ENCODE peak calls at places on chromosomes 3 and 15, in nine cellular contexts. J is IMR-90; R is foreskin fibroblast; Y is Panc1; M is CD4-positive, alpha-beta T cell; I is AG09309; W is breast epithelium; N is Caco-2; A is GM10248. S is an unnamed sample.

GRCh38 chr15:58392611-58393161 is 39.1 kb upstream of the LIPC start:
- DNase-seq in J (no peak), R (no peak), Y (no peak), M (no peak), I (no peak), W (no peak), N (peak), A (no peak), S (no peak)

GRCh38 chr3:136817448-136817847 is 1.5 kb upstream of the SLC35G2 start:
- DNase-seq in J (peak), R (peak), Y (no peak), M (no peak), I (no peak), W (no peak), N (no peak), A (no peak), S (no peak)

GRCh38 chr3:21846976-21847375 is 96.0 kb upstream of the ZNF385D start:
- DNase-seq in J (no peak), R (peak), Y (no peak), M (no peak), I (no peak), W (no peak), N (no peak), A (no peak), S (no peak)

GRCh38 chr15:89888214-89888804 is 5.5 kb downstream of the AP3S2 start:
- DNase-seq in J (peak), R (peak), Y (no peak), M (no peak), I (peak), W (no peak), N (peak), A (no peak), S (no peak)

GRCh38 chr3:56590814-56591213 is 33.8 kb downstream of the CCDC66 start:
- DNase-seq in J (peak), R (no peak), Y (no peak), M (no peak), I (no peak), W (no peak), N (no peak), A (no peak), S (no peak)

GRCh38 chr3:162195147-162195546 is 698.5 kb downstream of the OTOL1 start:
- DNase-seq in J (no peak), R (no peak), Y (no peak), M (no peak), I (no peak), W (no peak), N (no peak), A (no peak), S (no peak)

GRCh38 chr3:13865106-13865505 is 14.8 kb downstream of the WNT7A start:
- DNase-seq in J (no peak), R (no peak), Y (no peak), M (no peak), I (no peak), W (no peak), N (no peak), A (no peak), S (no peak)

GRCh38 chr3:10347648-10348403 is 26.9 kb upstream of the SEC13 start:
- DNase-seq in J (no peak), R (no peak), Y (no peak), M (no peak), I (no peak), W (no peak), N (no peak), A (no peak), S (no peak)

GRCh38 chr3:134885877-134886621 is 91.0 kb downstream of the EPHB1 start:
- DNase-seq in J (no peak), R (peak), Y (no peak), M (no peak), I (peak), W (no peak), N (no peak), A (peak), S (no peak)

GRCh38 chr15:44010114-44010513 is 183.3 kb downstream of the WDR76 start:
- DNase-seq in J (peak), R (peak), Y (no peak), M (no peak), I (peak), W (no peak), N (no peak), A (no peak), S (peak)

GRCh38 chr3:108036984-108037741 is 53.7 kb downstream of the CD47 start:
- DNase-seq in J (peak), R (peak), Y (no peak), M (no peak), I (peak), W (no peak), N (no peak), A (peak), S (peak)

GRCh38 chr3:73523661-73524060 is 101.1 kb downstream of the PDZRN3 start:
- DNase-seq in J (no peak), R (no peak), Y (no peak), M (no peak), I (no peak), W (no peak), N (no peak), A (no peak), S (no peak)

GRCh38 chr15:86444527-86444926 is 364.9 kb downstream of the AGBL1 start:
- DNase-seq in J (no peak), R (no peak), Y (no peak), M (no peak), I (no peak), W (no peak), N (peak), A (no peak), S (no peak)

GRCh38 chr15:75123395-75123794 is 78.3 kb upstream of the C15orf39 start:
- DNase-seq in J (peak), R (peak), Y (no peak), M (no peak), I (peak), W (no peak), N (no peak), A (no peak), S (peak)

GRCh38 chr3:66428733-66429132 is 72.1 kb downstream of the LRIG1 start:
- DNase-seq in J (peak), R (peak), Y (peak), M (no peak), I (peak), W (peak), N (no peak), A (no peak), S (peak)

GRCh38 chr3:195849322-195850074 is 37.8 kb upstream of the MUC4 start:
- DNase-seq in J (no peak), R (no peak), Y (no peak), M (no peak), I (no peak), W (no peak), N (peak), A (no peak), S (no peak)

GRCh38 chr3:123373535-123373987 is 75.3 kb downstream of the ADCY5 start:
- DNase-seq in J (no peak), R (no peak), Y (no peak), M (no peak), I (no peak), W (peak), N (no peak), A (no peak), S (no peak)

GRCh38 chr3:56919797-56920195 is 118.0 kb upstream of the ARHGEF3 start:
- DNase-seq in J (no peak), R (no peak), Y (no peak), M (no peak), I (no peak), W (no peak), N (no peak), A (no peak), S (no peak)

GRCh38 chr3:142613491-142613890 is 17.3 kb downstream of the PLS1 start:
- DNase-seq in J (no peak), R (no peak), Y (no peak), M (no peak), I (no peak), W (no peak), N (no peak), A (no peak), S (no peak)

GRCh38 chr15:66951976-66952375 is 113.4 kb upstream of the SMAD3 start:
- DNase-seq in J (peak), R (no peak), Y (no peak), M (no peak), I (no peak), W (no peak), N (no peak), A (no peak), S (no peak)

GRCh38 chr3:101195951-101196713 is 124.2 kb downstream of the IMPG2 start:
- DNase-seq in J (peak), R (peak), Y (peak), M (no peak), I (peak), W (no peak), N (peak), A (no peak), S (peak)

GRCh38 chr3:169508426-169508825 is 155.1 kb downstream of the MECOM start:
- DNase-seq in J (no peak), R (no peak), Y (no peak), M (no peak), I (no peak), W (no peak), N (no peak), A (no peak), S (no peak)

GRCh38 chr3:17140670-17141505 is 256.1 kb downstream of the PLCL2 start:
- DNase-seq in J (no peak), R (peak), Y (no peak), M (no peak), I (no peak), W (no peak), N (no peak), A (no peak), S (peak)
- TF ChIP-seq CTCF in J (no peak), R (no peak), Y (no peak), M (no peak), I (no peak), W (no peak), N (no peak), A (peak), S (no peak)

GRCh38 chr3:121152573-121152972 is 244.6 kb downstream of the STXBP5L start:
- DNase-seq in J (no peak), R (no peak), Y (peak), M (no peak), I (no peak), W (no peak), N (peak), A (no peak), S (no peak)
- TF ChIP-seq CTCF in J (no peak), R (no peak), Y (peak), M (no peak), I (no peak), W (no peak), N (peak), A (no peak), S (no peak)

DNA sequence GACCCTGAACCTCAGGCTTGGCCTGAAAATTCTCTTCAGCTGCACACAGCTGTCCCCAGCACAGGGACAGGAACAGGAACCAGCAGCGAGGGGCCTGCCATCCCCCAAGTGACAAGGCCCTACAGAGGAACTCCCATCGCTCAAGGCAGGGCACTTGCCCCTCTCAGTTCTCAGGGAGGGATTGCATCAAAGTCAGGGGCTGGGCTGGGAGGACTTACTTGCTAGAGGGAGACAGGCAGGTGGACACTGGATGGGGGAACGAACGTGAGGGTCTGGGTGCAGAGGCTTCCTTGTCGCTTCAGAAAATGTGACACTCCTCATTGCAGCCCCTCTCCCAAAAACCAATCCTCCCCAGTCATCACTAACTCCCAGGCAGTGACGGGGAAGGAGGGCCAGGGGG is 163.5 kb downstream of the CHSY1 start:
- DNase-seq in J (no peak), R (no peak), Y (no peak), M (no peak), I (no peak), W (no peak), N (no peak), A (no peak), S (no peak)
- TF ChIP-seq CTCF in J (no peak), R (no peak), Y (no peak), M (no peak), I (no peak), W (no peak), N (no peak), A (no peak), S (no peak)

GRCh38 chr3:151155409-151156128 is 47.4 kb downstream of the GPR171 start:
- DNase-seq in J (no peak), R (peak), Y (no peak), M (no peak), I (no peak), W (no peak), N (no peak), A (no peak), S (no peak)

GRCh38 chr3:151152626-151153025 is 50.4 kb downstream of the GPR171 start:
- DNase-seq in J (no peak), R (peak), Y (no peak), M (no peak), I (no peak), W (no peak), N (no peak), A (no peak), S (no peak)

GRCh38 chr3:151159806-151160205 is 43.2 kb downstream of the GPR171 start:
- DNase-seq in J (no peak), R (no peak), Y (no peak), M (no peak), I (no peak), W (no peak), N (no peak), A (no peak), S (no peak)

GRCh38 chr3:151154566-151154965 is 48.5 kb downstream of the GPR171 start:
- DNase-seq in J (no peak), R (no peak), Y (no peak), M (no peak), I (no peak), W (no peak), N (no peak), A (no peak), S (no peak)

GRCh38 chr3:151156618-151157216 is 46.3 kb downstream of the GPR171 start:
- DNase-seq in J (peak), R (peak), Y (peak), M (no peak), I (no peak), W (no peak), N (peak), A (peak), S (no peak)
- TF ChIP-seq CTCF in J (peak), R (peak), Y (peak), M (peak), I (peak), W (peak), N (peak), A (peak), S (peak)

S was measured in AG09319.